ENCODE peak calls at places on chromosomes 5 and 9, in four cellular contexts. One of them, this sample, is unnamed.
A peak's percentile ranks its signal among the peaks of the same experiment; 100 is the strongest.

GRCh38 chr9:123796618-123797484 is 133.1 kb downstream of the DENND1A start:
- DNase-seq in DMS53: no peak
- DNase-seq in dorsolateral prefrontal cortex: no peak
- DNase-seq in activated naive CD4-positive, alpha-beta T cell: no peak
- DNase-seq in this sample: no peak

GRCh38 chr5:82314964-82315728 is 37.0 kb upstream of the RPS23 start:
- DNase-seq in DMS53: no peak
- DNase-seq in dorsolateral prefrontal cortex: no peak
- DNase-seq in activated naive CD4-positive, alpha-beta T cell: no peak
- DNase-seq in this sample: no peak

GRCh38 chr9:111198936-111199335 is 131.1 kb downstream of the OR2K2 start:
- DNase-seq in DMS53: no peak
- DNase-seq in dorsolateral prefrontal cortex: no peak
- DNase-seq in activated naive CD4-positive, alpha-beta T cell: no peak
- DNase-seq in this sample: no peak

GRCh38 chr9:13762209-13762608 is 482.7 kb upstream of the MPDZ start:
- DNase-seq in DMS53: no peak
- DNase-seq in dorsolateral prefrontal cortex: no peak
- DNase-seq in activated naive CD4-positive, alpha-beta T cell: no peak
- DNase-seq in this sample: no peak

GRCh38 chr5:180296778-180297177 is 4.9 kb upstream of the MAPK9 start:
- DNase-seq in DMS53: no peak
- DNase-seq in dorsolateral prefrontal cortex: no peak
- DNase-seq in activated naive CD4-positive, alpha-beta T cell: no peak
- DNase-seq in this sample: no peak

GRCh38 chr5:153753645-153754432 is 263.4 kb downstream of the GRIA1 start:
- DNase-seq in DMS53: peak; percentile 17
- DNase-seq in dorsolateral prefrontal cortex: no peak
- DNase-seq in activated naive CD4-positive, alpha-beta T cell: no peak
- DNase-seq in this sample: no peak

GRCh38 chr5:132464155-132464939 is 26.2 kb downstream of the IRF1 start:
- DNase-seq in DMS53: peak; percentile 64
- DNase-seq in dorsolateral prefrontal cortex: peak; percentile 22
- DNase-seq in activated naive CD4-positive, alpha-beta T cell: no peak
- DNase-seq in this sample: no peak

GRCh38 chr5:79850316-79850822 is 140.7 kb downstream of the MTX3 start:
- DNase-seq in DMS53: no peak
- DNase-seq in dorsolateral prefrontal cortex: no peak
- DNase-seq in activated naive CD4-positive, alpha-beta T cell: no peak
- DNase-seq in this sample: peak; percentile 25